ENCODE peak calls at places on chromosome 20, in seven cellular contexts. Z, J, X, A, M, U and P are unnamed samples.
A peak's percentile ranks its signal among the peaks of the same experiment; 100 is the strongest.

GRCh38 chr20:54267510-54268003 is 59.7 kb downstream of the PFDN4 start:
- DNase-seq in Z (no peak), J (peak; percentile 61), X (no peak), A (peak; percentile 31), M (peak; percentile 70), U (no peak), P (peak; percentile 60)

GRCh38 chr20:57939499-57939898 is 229.7 kb upstream of the PMEPA1 start:
- DNase-seq in Z (no peak), J (peak; percentile 55), X (no peak), A (no peak), M (no peak), U (no peak), P (no peak)

GRCh38 chr20:49832632-49833327 is 20.2 kb downstream of the SLC9A8 start:
- DNase-seq in Z (no peak), J (peak; percentile 44), X (no peak), A (peak; percentile 85), M (no peak), U (no peak), P (no peak)

GRCh38 chr20:50291428-50292323 is 101.0 kb downstream of the CEBPB start:
- DNase-seq in Z (no peak), J (no peak), X (no peak), A (no peak), M (no peak), U (no peak), P (no peak)

GRCh38 chr20:25533920-25534700 is 51.2 kb downstream of the NINL start:
- DNase-seq in Z (no peak), J (no peak), X (no peak), A (no peak), M (no peak), U (no peak), P (no peak)

GRCh38 chr20:49948178-49948577 is 12.0 kb downstream of the RNF114 start:
- DNase-seq in Z (no peak), J (no peak), X (no peak), A (peak; percentile 18), M (no peak), U (no peak), P (no peak)

GRCh38 chr20:49969234-49969633 is 13.5 kb upstream of the SNAI1 start:
- DNase-seq in Z (no peak), J (no peak), X (no peak), A (no peak), M (no peak), U (no peak), P (no peak)

GRCh38 chr20:63286781-63287696 is 5.9 kb upstream of the COL20A1 start:
- DNase-seq in Z (no peak), J (no peak), X (no peak), A (no peak), M (no peak), U (no peak), P (no peak)

GRCh38 chr20:18849131-18849530 is 35.5 kb downstream of the SCP2D1 start:
- DNase-seq in Z (no peak), J (no peak), X (no peak), A (no peak), M (no peak), U (no peak), P (no peak)